ENCODE peak calls at places on chromosomes 5 and 9, in four cellular contexts. A, W, E and R are unnamed samples.

GRCh38 chr5:173396311-173396993 is 68.2 kb upstream of the STC2 start:
- DNase-seq in A (no peak), W (peak; percentile 19), E (peak; percentile 18), R (no peak)

GRCh38 chr9:127661342-127661741 is 45.4 kb upstream of the CFAP157 start:
- DNase-seq in A (no peak), W (peak; percentile 97), E (peak; percentile 14), R (no peak)

GRCh38 chr9:10059044-10059443 is 553.8 kb downstream of the PTPRD start:
- DNase-seq in A (peak; percentile 28), W (peak; percentile 10), E (no peak), R (no peak)

GRCh38 chr9:24828687-24829086 is 283.0 kb upstream of the IZUMO3 start:
- DNase-seq in A (no peak), W (no peak), E (no peak), R (no peak)

GRCh38 chr5:57805170-57805569 is 322.6 kb upstream of the ACTBL2 start:
- DNase-seq in A (no peak), W (no peak), E (no peak), R (no peak)

GRCh38 chr9:88390371-88390990 is 2.2 kb downstream of the SPIN1 start:
- DNase-seq in A (peak; percentile 54), W (no peak), E (no peak), R (no peak)

GRCh38 chr5:119315516-119315949 is 40.3 kb upstream of the TNFAIP8 start:
- DNase-seq in A (no peak), W (peak; percentile 37), E (no peak), R (peak; percentile 56)

GRCh38 chr5:154603978-154604679 is 126.1 kb upstream of the HAND1 start:
- DNase-seq in A (peak; percentile 16), W (no peak), E (peak; percentile 90), R (no peak)

GRCh38 chr5:139650689-139651501 is 2.7 kb downstream of the CXXC5 start:
- DNase-seq in A (no peak), W (peak; percentile 59), E (peak; percentile 85), R (no peak)

GRCh38 chr5:52956915-52957747 is 32.0 kb upstream of the ITGA2 start:
- DNase-seq in A (peak; percentile 30), W (no peak), E (no peak), R (no peak)

GRCh38 chr9:118478752-118479151 is 774.5 kb downstream of the TLR4 start:
- DNase-seq in A (no peak), W (no peak), E (no peak), R (no peak)

GRCh38 chr5:13249854-13250253 is 694.6 kb downstream of the DNAH5 start:
- DNase-seq in A (no peak), W (no peak), E (no peak), R (no peak)

GRCh38 chr5:148514344-148514743 is 130.6 kb downstream of the FBXO38 start:
- DNase-seq in A (no peak), W (no peak), E (no peak), R (no peak)

GRCh38 chr5:115396079-115396478 is 99.6 kb upstream of the CCDC112 start:
- DNase-seq in A (no peak), W (no peak), E (no peak), R (no peak)

GRCh38 chr9:133585481-133586367 is 23.5 kb downstream of the FAM163B start:
- DNase-seq in A (no peak), W (no peak), E (peak; percentile 50), R (no peak)

GRCh38 chr5:96649938-96650540 is 12.1 kb upstream of the CAST start:
- DNase-seq in A (no peak), W (no peak), E (no peak), R (no peak)

GRCh38 chr9:95721132-95721531 is 154.4 kb upstream of the ERCC6L2 start:
- DNase-seq in A (no peak), W (no peak), E (no peak), R (no peak)

GRCh38 chr5:96340357-96340756 is 92.7 kb downstream of the PCSK1 start:
- DNase-seq in A (no peak), W (no peak), E (no peak), R (no peak)

GRCh38 chr5:77935516-77936364 is 159.6 kb upstream of the TBCA start:
- DNase-seq in A (no peak), W (no peak), E (no peak), R (peak; percentile 50)

GRCh38 chr5:101580591-101580990 is 677.5 kb upstream of the ST8SIA4 start:
- DNase-seq in A (no peak), W (no peak), E (no peak), R (no peak)

GRCh38 chr9:136532799-136533774 is 12.8 kb downstream of the NOTCH1 start:
- DNase-seq in A (no peak), W (no peak), E (no peak), R (no peak)

GRCh38 chr9:130698514-130698913 is 4.9 kb downstream of the EXOSC2 start:
- DNase-seq in A (peak; percentile 37), W (no peak), E (no peak), R (no peak)

GRCh38 chr5:85334-85995 is 6.5 kb upstream of the PLEKHG4B start:
- DNase-seq in A (no peak), W (no peak), E (no peak), R (no peak)

GRCh38 chr5:164336906-164337305 is 831.5 kb downstream of the MAT2B start:
- DNase-seq in A (peak; percentile 54), W (no peak), E (no peak), R (no peak)

GRCh38 chr5:159185773-159186172 is 23.6 kb downstream of the RNF145 start:
- DNase-seq in A (no peak), W (no peak), E (no peak), R (no peak)

GRCh38 chr9:36985061-36985768 is 48.9 kb downstream of the PAX5 start:
- DNase-seq in A (no peak), W (no peak), E (no peak), R (no peak)

GRCh38 chr9:134365791-134366222 is 39.6 kb downstream of the RXRA start:
- DNase-seq in A (no peak), W (peak; percentile 73), E (peak; percentile 36), R (no peak)

GRCh38 chr5:179731791-179732411 is 721 bp upstream of the MAML1 start:
- DNase-seq in A (peak; percentile 89), W (peak; percentile 8), E (no peak), R (no peak)

GRCh38 chr9:95018099-95018927 is 291.8 kb downstream of the AOPEP start:
- DNase-seq in A (peak; percentile 97), W (no peak), E (peak; percentile 55), R (no peak)

GRCh38 chr9:79809931-79810330 is 238.2 kb downstream of the TLE4 start:
- DNase-seq in A (peak; percentile 90), W (no peak), E (no peak), R (peak; percentile 34)

GRCh38 chr9:20770947-20771346 is 86.9 kb downstream of the FOCAD start:
- DNase-seq in A (no peak), W (no peak), E (no peak), R (no peak)

GRCh38 chr5:116068028-116068632 is 16.7 kb upstream of the COMMD10 start:
- DNase-seq in A (peak; percentile 72), W (no peak), E (peak; percentile 76), R (peak; percentile 56)

GRCh38 chr9:72211047-72211446 is 61.8 kb downstream of the GDA start:
- DNase-seq in A (no peak), W (no peak), E (no peak), R (no peak)

GRCh38 chr5:43191740-43192557 is at the start of gene NIM1K:
- DNase-seq in A (peak; percentile 27), W (peak; percentile 83), E (peak; percentile 89), R (peak; percentile 29)

GRCh38 chr5:76299592-76299991 is 103.5 kb upstream of the IQGAP2 start:
- DNase-seq in A (no peak), W (no peak), E (no peak), R (peak; percentile 87)

GRCh38 chr9:121566401-121567141 is 66.9 kb upstream of the GGTA1 start:
- DNase-seq in A (peak; percentile 79), W (peak; percentile 70), E (no peak), R (no peak)

GRCh38 chr5:68071731-68072130 is 143.8 kb upstream of the PIK3R1 start:
- DNase-seq in A (no peak), W (no peak), E (no peak), R (no peak)

GRCh38 chr9:4857163-4857562 is 64.4 kb downstream of the RCL1 start:
- DNase-seq in A (no peak), W (no peak), E (no peak), R (no peak)

GRCh38 chr9:108139900-108140299 is 650.3 kb upstream of the KLF4 start:
- DNase-seq in A (no peak), W (no peak), E (no peak), R (no peak)

GRCh38 chr9:108142142-108142503 is 652.6 kb upstream of the KLF4 start:
- DNase-seq in A (no peak), W (no peak), E (no peak), R (no peak)

DNA sequence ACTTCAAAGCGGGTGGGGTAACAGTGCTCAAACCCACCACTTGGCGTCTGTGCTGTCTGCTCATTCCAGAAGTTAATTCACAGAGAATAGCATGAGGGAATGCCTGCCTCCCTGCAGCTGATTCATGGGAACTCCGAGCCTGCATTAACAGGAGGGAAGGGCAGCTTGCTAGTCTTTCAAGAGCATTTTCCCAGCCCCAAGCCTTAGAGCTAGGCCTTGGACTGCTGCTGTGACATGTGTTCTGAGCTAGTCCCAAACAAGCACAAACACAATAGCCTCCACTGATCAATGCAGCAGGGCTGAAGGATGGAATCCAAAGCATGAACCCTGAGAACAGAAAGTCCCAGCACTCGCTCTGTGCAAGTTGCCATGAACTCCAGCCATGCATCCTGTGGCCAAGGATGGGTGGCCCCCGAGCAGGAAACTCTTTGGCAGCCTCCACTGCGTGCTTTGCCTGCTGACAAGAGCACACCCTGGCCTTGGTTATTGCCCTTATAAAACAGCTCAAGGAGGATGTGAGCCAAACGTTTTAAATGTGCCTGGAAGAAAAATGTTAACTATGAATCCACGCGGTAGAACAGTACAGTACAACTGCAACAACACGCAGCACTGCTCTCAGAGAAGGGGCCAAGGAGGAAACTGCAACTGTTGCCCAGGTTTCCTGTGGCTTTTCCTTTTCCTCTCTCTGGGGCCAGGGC is 653.1 kb upstream of the KLF4 start:
- DNase-seq in A (peak; percentile 50), W (no peak), E (peak; percentile 8), R (peak; percentile 11)
- TF ChIP-seq CTCF in A (no peak), W (no peak), E (no peak), R (no peak)

GRCh38 chr9:35102769-35103659 is at the start of gene STOML2:
- DNase-seq in A (peak; percentile 96), W (peak; percentile 95), E (peak; percentile 96), R (peak; percentile 96)
- H3K36me3 ChIP-seq in A (peaks cover 50% of the 10 kb centered on the region), W (peaks cover 26% of the 10 kb centered on the region), E (peaks cover 24% of the 10 kb centered on the region), R (peaks cover 4% of the 10 kb centered on the region)

GRCh38 chr5:37966291-37966690 is 126.5 kb upstream of the GDNF start:
- DNase-seq in A (no peak), W (no peak), E (no peak), R (no peak)
- H3K4me3 ChIP-seq in A (no peak overlapping the region), W (no peak overlapping the region), E (no peak overlapping the region), R (no peak overlapping the region)

DNA sequence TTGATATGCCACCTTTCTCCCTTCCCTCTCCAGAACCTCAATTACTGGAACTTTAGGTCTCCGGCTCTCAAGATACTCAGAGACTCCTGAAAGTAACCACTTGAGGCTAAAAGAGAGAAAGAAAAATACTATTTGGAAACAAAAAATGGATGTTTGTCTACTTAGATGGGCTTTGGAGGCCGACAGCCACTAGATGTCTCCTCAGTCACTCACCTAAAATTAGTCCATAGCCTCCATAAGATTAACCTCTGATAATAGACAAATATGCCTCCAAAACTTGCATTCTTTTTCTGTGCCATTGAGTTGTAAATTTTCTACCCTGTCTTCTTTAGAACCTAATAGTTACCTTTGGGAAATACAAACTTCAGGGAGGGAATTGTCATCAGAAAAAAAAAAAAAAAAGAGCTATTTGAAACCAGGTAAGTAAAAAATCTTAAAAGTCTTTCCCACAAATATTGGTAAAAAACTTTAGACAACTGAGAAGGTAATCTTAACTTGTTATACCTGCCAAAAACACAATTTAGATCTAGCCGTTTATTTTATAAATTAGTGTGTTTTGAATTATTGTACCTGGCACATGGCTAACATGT is 11.2 kb upstream of the PCDH1 start:
- DNase-seq in A (no peak), W (no peak), E (no peak), R (peak; percentile 45)
- TF ChIP-seq CTCF in A (peak; percentile 44), W (peak; percentile 48), E (peak; percentile 45), R (peak; percentile 63)